ENCODE peak calls at places on chromosomes 2 and 18, in four cellular contexts. T, N, B and C are unnamed samples.

GRCh38 chr2:29105375-29105774 is 9.8 kb upstream of the CLIP4 start:
- DNase-seq in T (no peak), N (no peak), B (no peak), C (no peak)

GRCh38 chr18:70126832-70127231 is 78.7 kb downstream of the RTTN start:
- DNase-seq in T (peak), N (no peak), B (no peak), C (no peak)

GRCh38 chr2:28810384-28811285 is at the start of gene SPDYA:
- DNase-seq in T (peak), N (peak), B (peak), C (no peak)

GRCh38 chr2:39547811-39548719 is 111.0 kb upstream of the MAP4K3 start:
- DNase-seq in T (no peak), N (no peak), B (no peak), C (no peak)

GRCh38 chr2:167420261-167420660 is 532.0 kb downstream of the XIRP2 start:
- DNase-seq in T (no peak), N (no peak), B (no peak), C (no peak)

GRCh38 chr18:11324956-11325873 is 175.8 kb upstream of the PIEZO2 start:
- DNase-seq in T (no peak), N (no peak), B (no peak), C (no peak)

GRCh38 chr2:238274152-238274865 is 14.1 kb downstream of the PER2 start:
- DNase-seq in T (no peak), N (no peak), B (no peak), C (no peak)

GRCh38 chr2:226478121-226478809 is 321.4 kb downstream of the IRS1 start:
- DNase-seq in T (no peak), N (no peak), B (no peak), C (no peak)

GRCh38 chr2:56009758-56010534 is 86.4 kb upstream of the EFEMP1 start:
- DNase-seq in T (peak), N (no peak), B (no peak), C (no peak)

GRCh38 chr2:36653155-36653554 is 43.4 kb upstream of the VIT start:
- DNase-seq in T (no peak), N (no peak), B (no peak), C (no peak)

GRCh38 chr2:39696072-39696471 is 30.4 kb downstream of the TMEM178A start:
- DNase-seq in T (no peak), N (no peak), B (no peak), C (no peak)

GRCh38 chr2:53202063-53202462 is 565.5 kb upstream of the CHAC2 start:
- DNase-seq in T (no peak), N (no peak), B (no peak), C (no peak)

GRCh38 chr2:109644571-109645275 is 30.6 kb downstream of the SOWAHC start:
- DNase-seq in T (peak), N (no peak), B (no peak), C (peak)

GRCh38 chr2:69180227-69180626 is 167.2 kb downstream of the ANTXR1 start:
- DNase-seq in T (no peak), N (no peak), B (no peak), C (no peak)

GRCh38 chr2:27501042-27501441 is 4.4 kb downstream of the GCKR start:
- DNase-seq in T (no peak), N (no peak), B (no peak), C (no peak)